ENCODE peak calls at places on chromosomes 13 and 19, in five cellular contexts. U, G, K, X and Q are unnamed samples.

GRCh38 chr13:42747399-42747873 is 33.9 kb upstream of the FAM216B start:
- DNase-seq in X (no peak), K (no peak), U (no peak), G (no peak), Q (no peak)

GRCh38 chr19:40302224-40303011 is 17.3 kb upstream of the AKT2 start:
- DNase-seq in X (no peak), U (no peak), K (no peak), G (no peak), Q (no peak)

GRCh38 chr13:94073006-94073744 is 406.3 kb downstream of the DCT start:
- DNase-seq in K (no peak), U (no peak), X (no peak), G (no peak), Q (no peak)

GRCh38 chr13:66693656-66694055 is 536.5 kb downstream of the PCDH9 start:
- DNase-seq in U (no peak), K (no peak), G (no peak), X (no peak), Q (no peak)

GRCh38 chr19:7610491-7611240 is 15.0 kb downstream of the CAMSAP3 start:
- DNase-seq in U (no peak), G (no peak), X (no peak), K (no peak), Q (no peak)

GRCh38 chr13:28447206-28447605 is 47.7 kb downstream of the FLT1 start:
- DNase-seq in U (no peak), K (no peak), X (no peak), G (no peak), Q (no peak)

GRCh38 chr19:14545716-14546082 is 16.3 kb downstream of the TECR start:
- DNase-seq in G (no peak), X (no peak), U (no peak), K (no peak), Q (no peak)

GRCh38 chr13:97535619-97536018 is 101.7 kb downstream of the RAP2A start:
- DNase-seq in K (no peak), U (no peak), X (no peak), G (no peak), Q (no peak)

GRCh38 chr19:55593096-55593772 is 6.1 kb downstream of the FIZ1 start:
- DNase-seq in X (no peak), U (no peak), K (no peak), G (no peak), Q (no peak)

GRCh38 chr19:54172413-54172763 is 572 bp downstream of the TMC4 start:
- DNase-seq in K (no peak), G (no peak), U (peak), X (no peak), Q (no peak)
- TF ChIP-seq CTCF in K (no peak), G (no peak), U (no peak), X (no peak), Q (no peak)

GRCh38 chr19:34359140-34359953 is 5.6 kb upstream of the GPI start:
- DNase-seq in X (peak), U (peak), G (peak), K (peak), Q (peak)
- TF ChIP-seq CTCF in X (peak), U (peak), G (peak), K (peak), Q (peak)

GRCh38 chr19:54188224-54188871 is 1.0 kb downstream of the MBOAT7 start:
- DNase-seq in X (no peak), K (no peak), G (no peak), U (peak), Q (peak)
- TF ChIP-seq CTCF in X (no peak), K (no peak), G (no peak), U (no peak), Q (no peak)

GRCh38 chr13:20340136-20340758 is 108.1 kb upstream of the GJB6 start:
- DNase-seq in X (no peak), G (no peak), U (no peak), K (no peak), Q (no peak)

GRCh38 chr13:20340759-20341161 is 108.6 kb upstream of the GJB6 start:
- DNase-seq in K (peak), G (no peak), X (no peak), U (no peak), Q (no peak)

GRCh38 chr13:20336761-20337160 is 104.6 kb upstream of the GJB6 start:
- DNase-seq in X (no peak), U (no peak), G (no peak), K (no peak), Q (no peak)

GRCh38 chr13:20334309-20334708 is 102.2 kb upstream of the GJB6 start:
- DNase-seq in X (no peak), G (no peak), U (no peak), K (no peak), Q (no peak)

GRCh38 chr13:20337894-20338551 is 105.9 kb upstream of the GJB6 start:
- DNase-seq in G (no peak), X (no peak), K (no peak), U (no peak), Q (no peak)
- TF ChIP-seq CTCF in G (no peak), X (no peak), K (no peak), U (no peak), Q (no peak)

GRCh38 chr13:39049274-39049673 is 11.0 kb downstream of the NHLRC3 start:
- DNase-seq in G (no peak), K (no peak), U (no peak), X (no peak), Q (no peak)
- TF ChIP-seq CTCF in G (no peak), K (no peak), U (no peak), X (no peak), Q (no peak)

GRCh38 chr19:52742516-52742915 is 7.7 kb upstream of the ZNF611 start:
- DNase-seq in G (no peak), U (no peak), X (no peak), K (no peak), Q (no peak)

GRCh38 chr19:52749780-52750179 is 14.9 kb upstream of the ZNF611 start:
- DNase-seq in G (no peak), U (no peak), X (no peak), K (no peak), Q (no peak)

DNA sequence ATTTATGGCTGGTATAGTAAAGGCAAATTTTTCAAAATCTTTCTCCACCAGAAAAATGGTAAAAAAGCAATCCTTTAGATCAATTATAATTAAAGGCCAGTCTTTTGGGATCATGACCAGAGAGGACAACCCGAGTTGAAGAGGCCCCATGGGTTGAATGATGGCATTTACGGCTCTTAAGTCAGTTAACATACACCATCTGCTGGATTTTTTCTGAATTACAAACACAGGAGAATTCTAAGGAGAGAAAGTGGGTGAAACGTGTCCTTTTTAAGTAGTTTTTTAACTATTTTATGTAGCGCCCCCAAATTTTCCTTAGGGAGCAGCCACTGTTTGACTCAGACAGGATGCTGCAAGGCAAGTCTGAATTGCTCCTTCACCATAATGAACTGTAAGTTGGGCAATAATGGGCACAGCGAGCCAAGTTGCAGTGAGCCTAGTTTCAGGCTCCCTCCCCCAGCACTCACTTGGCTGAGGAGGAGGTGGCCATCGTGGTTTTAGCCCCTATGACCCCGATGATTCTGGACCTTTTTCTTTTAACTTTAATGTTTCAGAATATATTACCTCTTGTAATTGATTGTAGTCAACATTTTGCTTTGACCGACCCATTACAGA is 13.6 kb upstream of the ZNF611 start:
- DNase-seq in K (no peak), G (no peak), U (no peak), X (no peak), Q (peak)
- TF ChIP-seq CTCF in K (peak), G (peak), U (no peak), X (peak), Q (peak)

GRCh38 chr19:2661615-2662014 is 40.9 kb downstream of the GNG7 start:
- DNase-seq in U (no peak), X (no peak), K (no peak), G (no peak), Q (peak)
- TF ChIP-seq CTCF in U (no peak), X (no peak), K (no peak), G (no peak), Q (no peak)

GRCh38 chr13:48334534-48335127 is 31.1 kb downstream of the RB1 start:
- DNase-seq in K (no peak), X (no peak), G (no peak), U (no peak), Q (no peak)
- TF ChIP-seq CTCF in K (peak), X (peak), G (peak), U (peak), Q (peak)

DNA sequence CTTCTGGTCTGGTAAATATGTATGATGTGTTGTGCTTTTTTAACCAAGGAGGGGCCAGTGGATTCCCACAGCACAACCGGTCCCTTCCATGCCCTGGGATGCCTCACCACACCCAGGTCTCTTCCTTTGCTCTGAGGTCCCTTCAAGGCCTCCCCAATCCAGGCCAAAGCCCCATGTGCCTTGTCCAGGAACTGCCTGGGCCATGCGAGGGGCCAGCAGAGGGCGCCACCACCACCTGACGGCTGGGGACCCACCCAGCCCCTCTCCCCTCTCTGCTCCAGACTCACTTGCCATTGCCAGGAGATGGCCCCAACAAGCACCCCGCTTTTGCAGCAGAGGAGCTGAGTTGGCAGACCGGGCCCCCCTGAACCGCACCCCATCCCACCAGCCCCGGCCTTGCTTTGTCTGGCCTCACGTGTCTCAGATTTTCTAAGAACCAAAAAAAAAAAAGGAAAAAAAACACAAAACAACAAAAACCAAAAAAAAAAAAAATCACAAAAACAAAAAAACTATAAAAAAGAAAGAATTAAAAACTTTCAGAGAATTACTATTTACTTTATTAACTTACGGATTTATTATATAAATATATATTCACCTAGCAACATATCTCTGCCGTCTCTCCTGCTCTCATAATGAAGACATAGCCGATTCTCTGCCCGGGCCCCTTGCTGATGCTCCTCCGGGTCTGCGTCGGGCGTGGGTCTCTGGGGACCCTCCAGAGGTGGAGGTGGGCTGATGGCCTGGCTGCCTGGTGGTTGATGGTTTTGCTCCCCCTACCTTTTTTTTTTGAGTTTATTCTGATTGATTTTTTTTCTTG is 14.4 kb downstream of the CAPN12 start:
- DNase-seq in X (peak), K (no peak), U (peak), G (no peak), Q (peak)
- TF ChIP-seq CTCF in X (peak), K (peak), U (peak), G (peak), Q (peak)